ENCODE peak calls at places on chromosomes 6 and 20, in eight cellular contexts. A, C, G, V, Z, I, H and O are unnamed samples.

GRCh38 chr6:20312581-20312980 is 89.1 kb upstream of the E2F3 start:
- DNase-seq in I (no peak), Z (no peak), A (no peak), H (no peak), C (no peak), G (no peak), V (no peak), O (no peak)

GRCh38 chr6:5412663-5413062 is 151.3 kb downstream of the FARS2 start:
- DNase-seq in Z (no peak), A (no peak), C (no peak), H (no peak), I (no peak), G (no peak), V (no peak), O (no peak)

GRCh38 chr6:157276731-157277130 is 46.6 kb downstream of the TMEM242 start:
- DNase-seq in C (no peak), G (no peak), H (no peak), I (no peak), V (no peak), A (no peak), Z (no peak), O (no peak)

GRCh38 chr6:145756170-145756662 is 20.9 kb upstream of the EPM2A start:
- DNase-seq in C (peak), I (no peak), H (no peak), G (no peak), Z (peak), A (peak), V (no peak), O (no peak)

GRCh38 chr20:49283176-49283702 is 5.4 kb upstream of the ZNFX1 start:
- DNase-seq in C (no peak), I (no peak), G (no peak), A (no peak), V (no peak), Z (no peak), H (no peak), O (no peak)

GRCh38 chr20:38700146-38700545 is 24.1 kb upstream of the SLC32A1 start:
- DNase-seq in H (no peak), V (no peak), C (no peak), A (no peak), Z (no peak), I (no peak), G (no peak), O (no peak)

GRCh38 chr6:45185403-45186251 is 142.5 kb upstream of the RUNX2 start:
- DNase-seq in C (no peak), V (no peak), I (no peak), G (no peak), A (no peak), H (no peak), Z (no peak), O (no peak)

GRCh38 chr6:166008441-166009369 is 158.9 kb downstream of the TBXT start:
- DNase-seq in G (no peak), Z (no peak), H (no peak), V (no peak), I (no peak), C (no peak), A (no peak), O (no peak)

GRCh38 chr20:9442858-9443257 is 71.5 kb upstream of the LAMP5 start:
- DNase-seq in G (no peak), Z (no peak), C (no peak), H (peak), I (no peak), A (peak), V (no peak), O (peak)

GRCh38 chr20:39876974-39877615 is 811.9 kb downstream of the MAFB start:
- DNase-seq in H (no peak), C (no peak), A (no peak), I (no peak), G (no peak), V (no peak), Z (no peak), O (no peak)

GRCh38 chr20:24382775-24383174 is 86.7 kb upstream of the SYNDIG1 start:
- DNase-seq in H (no peak), V (peak), G (no peak), A (no peak), Z (no peak), C (no peak), I (no peak), O (peak)

GRCh38 chr6:110296151-110297028 is 61.8 kb downstream of the METTL24 start:
- DNase-seq in C (no peak), G (no peak), V (no peak), H (no peak), A (no peak), Z (no peak), I (no peak), O (no peak)

GRCh38 chr6:161107779-161108380 is 116.3 kb downstream of the MAP3K4 start:
- DNase-seq in H (no peak), C (no peak), A (no peak), Z (no peak), G (no peak), I (no peak), V (no peak), O (no peak)

GRCh38 chr20:3901028-3901746 is 12.0 kb downstream of the PANK2 start:
- DNase-seq in V (no peak), H (no peak), Z (no peak), I (no peak), G (no peak), A (no peak), C (no peak), O (no peak)

GRCh38 chr6:160412993-160413392 is 64.8 kb downstream of the SLC22A3 start:
- DNase-seq in A (no peak), Z (no peak), C (no peak), V (no peak), G (no peak), I (no peak), H (no peak), O (no peak)

GRCh38 chr6:14711056-14711703 is 534.7 kb upstream of the JARID2 start:
- DNase-seq in A (no peak), H (peak), C (peak), G (no peak), I (no peak), V (peak), Z (no peak), O (peak)

GRCh38 chr6:81326856-81327561 is 425.5 kb downstream of the TENT5A start:
- DNase-seq in G (no peak), A (no peak), H (no peak), Z (no peak), C (no peak), I (no peak), V (no peak), O (no peak)

GRCh38 chr6:17501982-17502704 is 98.0 kb upstream of the FAM8A1 start:
- DNase-seq in Z (no peak), V (no peak), A (no peak), H (no peak), G (no peak), I (no peak), C (no peak), O (no peak)

GRCh38 chr6:89146748-89147715 is 1.2 kb downstream of the PM20D2 start:
- DNase-seq in Z (peak), H (peak), C (peak), V (no peak), G (no peak), I (no peak), A (peak), O (no peak)

GRCh38 chr6:144321839-144322591 is 36.9 kb downstream of the UTRN start:
- DNase-seq in G (no peak), Z (no peak), H (no peak), C (no peak), I (no peak), A (no peak), V (no peak), O (no peak)

GRCh38 chr6:170098428-170099170 is 192.3 kb downstream of the DLL1 start:
- DNase-seq in V (peak), G (no peak), Z (no peak), I (peak), A (no peak), H (no peak), C (peak), O (peak)

GRCh38 chr6:166029506-166029905 is 138.1 kb downstream of the TBXT start:
- DNase-seq in Z (no peak), A (no peak), H (no peak), C (no peak), I (no peak), V (no peak), G (no peak), O (no peak)

GRCh38 chr20:49956689-49957443 is 20.7 kb downstream of the RNF114 start:
- DNase-seq in I (no peak), Z (no peak), C (no peak), A (no peak), H (peak), V (no peak), G (no peak), O (no peak)

GRCh38 chr6:38284772-38285406 is 354.8 kb downstream of the BTBD9 start:
- DNase-seq in H (no peak), V (no peak), I (no peak), Z (no peak), A (no peak), C (no peak), G (no peak), O (no peak)

GRCh38 chr20:36881888-36882287 is 6.0 kb downstream of the TLDC2 start:
- DNase-seq in V (peak), C (no peak), Z (no peak), H (no peak), I (no peak), A (no peak), G (no peak), O (no peak)

GRCh38 chr6:79077680-79078056 is 386 bp downstream of the PHIP start:
- DNase-seq in I (peak), Z (no peak), C (peak), A (no peak), H (no peak), G (no peak), V (peak), O (peak)

GRCh38 chr20:50724851-50725721 is 6.3 kb upstream of the PARD6B start:
- DNase-seq in G (no peak), V (peak), A (no peak), C (peak), H (peak), I (peak), Z (no peak), O (peak)

GRCh38 chr6:35417979-35418661 is 34.0 kb upstream of the FANCE start:
- DNase-seq in H (no peak), V (peak), C (no peak), I (no peak), G (no peak), A (no peak), Z (no peak), O (no peak)
- TF ChIP-seq POLR2AphosphoS5 in H (no peak), V (no peak), C (no peak), I (no peak), G (no peak), A (no peak), Z (no peak), O (no peak)

DNA sequence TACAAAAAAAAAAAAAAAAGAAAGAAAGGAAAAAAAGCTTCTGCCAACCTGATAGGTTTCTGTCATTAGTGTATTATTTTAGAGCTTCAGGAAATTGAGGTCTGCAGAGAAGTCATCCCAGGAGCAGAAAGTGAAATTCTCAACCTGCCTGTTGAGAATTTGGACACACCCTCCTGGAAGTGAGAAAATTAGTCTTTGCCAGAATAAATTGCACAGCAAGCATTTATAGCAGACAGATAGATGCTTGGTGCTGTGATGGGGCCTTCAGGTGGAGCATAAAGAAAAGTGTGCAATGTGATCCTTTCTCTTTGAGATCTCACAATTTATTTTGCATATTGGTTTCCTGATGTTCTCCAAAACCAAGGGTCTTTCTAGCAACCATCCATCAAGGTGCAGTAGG is 4.7 kb downstream of the BTN2A2 start:
- DNase-seq in A (no peak), I (no peak), H (no peak), C (no peak), Z (no peak), V (no peak), G (no peak), O (no peak)
- TF ChIP-seq POLR2A in A (no peak), I (no peak), H (no peak), C (no peak), Z (no peak), V (no peak), G (no peak), O (no peak)

DNA sequence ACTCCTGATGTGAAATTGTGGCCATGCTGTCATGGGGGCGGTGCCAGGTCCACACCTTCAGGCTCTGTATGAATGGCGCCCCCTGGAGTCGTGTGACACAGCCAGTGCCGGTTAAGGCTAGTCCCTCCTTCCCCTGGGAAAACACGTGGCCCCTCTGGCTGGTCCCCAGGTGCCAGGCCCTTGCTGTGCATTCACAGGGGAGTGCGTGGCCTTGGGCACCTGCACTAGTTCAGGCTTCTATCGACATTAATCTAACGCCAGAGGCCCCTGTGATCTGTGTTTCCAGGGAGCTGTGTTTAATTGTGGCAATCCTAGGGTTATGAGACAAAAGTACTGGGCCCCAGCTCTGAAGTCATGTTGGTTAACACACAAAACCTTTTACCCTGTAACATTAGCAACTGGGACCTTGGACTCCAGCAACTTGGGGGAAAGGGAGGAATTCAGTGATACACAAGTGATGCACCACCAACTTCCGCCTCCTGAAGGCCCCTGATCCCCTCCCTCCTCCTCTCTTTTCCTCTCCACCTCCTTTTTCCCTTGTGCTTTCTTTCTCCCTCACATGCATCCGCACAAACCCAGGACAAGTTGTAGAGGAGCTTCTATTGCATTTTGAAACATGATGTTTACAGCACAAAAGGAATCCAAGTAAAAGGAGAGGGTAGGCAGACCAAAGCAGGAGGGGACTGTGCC is 74.0 kb downstream of the SSR1 start:
- DNase-seq in G (no peak), I (peak), C (peak), A (peak), Z (peak), H (peak), V (peak), O (peak)
- TF ChIP-seq POLR2AphosphoS5 in G (no peak), I (peak), C (no peak), A (peak), Z (no peak), H (peak), V (no peak), O (no peak)

GRCh38 chr6:108133594-108134179 is 32.1 kb upstream of the NR2E1 start:
- DNase-seq in V (peak), G (peak), Z (peak), H (peak), C (peak), A (peak), I (peak), O (peak)
- TF ChIP-seq POLR2A in V (no peak), G (no peak), Z (no peak), H (no peak), C (peak), A (no peak), I (no peak), O (no peak)

DNA sequence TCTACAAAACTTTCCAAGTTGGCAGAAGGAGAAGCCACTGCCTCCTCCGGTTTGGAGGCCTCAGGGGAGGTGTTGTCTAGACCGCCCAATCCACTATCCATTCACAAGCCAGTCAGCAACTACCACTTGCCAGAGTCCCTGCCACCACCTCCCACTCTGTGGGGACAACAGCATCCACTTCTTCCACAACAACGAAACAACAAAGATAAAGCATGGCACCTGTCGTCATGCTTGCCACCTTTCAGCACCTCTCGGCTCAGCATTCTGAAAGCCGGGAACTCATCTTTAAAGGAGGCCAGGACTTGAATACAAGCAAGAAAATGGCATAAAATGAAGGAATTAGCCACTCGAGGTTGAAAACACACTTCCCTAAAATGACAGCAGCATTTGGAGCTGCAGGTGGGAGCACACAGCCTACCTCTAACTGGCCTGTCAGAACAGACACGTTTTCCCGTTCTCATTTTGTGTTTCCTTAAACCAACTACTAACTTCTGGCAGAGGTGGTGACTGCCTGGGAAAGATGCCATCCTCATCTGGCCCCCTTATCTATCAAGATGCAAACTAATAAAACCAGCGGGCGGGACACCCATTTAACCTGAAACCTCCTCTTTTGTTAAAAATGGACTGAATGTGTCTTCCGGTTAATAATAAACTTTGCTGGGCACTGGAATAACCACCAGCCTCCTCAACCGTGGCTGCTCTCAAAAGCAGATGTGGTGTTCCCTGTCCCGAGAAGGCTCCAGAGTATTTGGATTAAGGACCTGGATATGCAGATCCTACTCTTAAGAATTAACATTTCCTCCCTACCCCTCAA is 21.7 kb downstream of the YTHDF1 start:
- DNase-seq in A (no peak), V (no peak), G (no peak), H (no peak), C (no peak), I (no peak), Z (no peak), O (no peak)
- TF ChIP-seq POLR2AphosphoS5 in A (no peak), V (no peak), G (peak), H (no peak), C (no peak), I (no peak), Z (no peak), O (no peak)

DNA sequence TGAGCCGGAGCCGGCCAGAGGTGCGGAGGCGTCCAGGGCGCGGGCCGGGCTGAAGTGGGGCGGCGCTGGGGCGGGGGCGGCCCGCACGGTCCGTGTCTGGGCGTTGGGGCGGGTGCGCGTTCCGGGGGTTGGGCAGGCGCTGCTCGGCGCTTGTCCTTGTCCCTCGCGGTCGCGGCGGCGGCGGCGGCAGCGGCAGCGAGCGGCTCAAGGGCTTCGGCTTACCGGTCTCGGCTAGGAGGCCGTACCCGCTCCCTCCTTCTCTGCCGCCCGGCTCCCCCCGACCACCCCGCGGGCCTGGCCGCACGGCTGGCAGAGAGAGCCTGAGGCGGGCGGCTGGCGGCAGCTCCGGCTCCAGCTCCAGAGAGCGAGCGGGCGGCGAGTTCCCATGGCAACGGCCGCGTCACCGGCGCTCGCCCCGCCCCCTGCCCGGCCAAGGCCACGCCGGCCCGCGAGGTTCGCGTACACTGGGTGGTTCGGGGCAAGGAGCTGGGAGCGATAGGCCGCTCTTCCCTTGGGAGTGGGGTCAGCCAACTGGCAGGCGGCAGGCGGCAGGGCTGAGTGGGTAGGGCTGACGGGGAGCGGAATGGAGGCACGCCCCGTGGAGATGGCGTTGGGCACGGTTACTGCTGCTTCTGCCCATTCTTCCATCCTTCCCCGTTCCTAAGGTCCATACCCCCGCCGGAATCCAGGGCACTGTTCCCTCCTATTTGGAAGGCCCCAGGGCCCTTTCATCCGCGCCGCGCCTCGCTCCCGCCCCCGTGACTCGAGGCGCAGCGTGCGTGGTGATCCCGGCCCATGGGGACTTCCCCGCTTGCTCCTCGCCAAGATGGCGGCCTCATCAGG is at the start of gene LRRC73:
- DNase-seq in V (peak), H (peak), I (peak), G (no peak), C (peak), Z (peak), A (peak), O (peak)
- TF ChIP-seq POLR2A in V (peak), H (no peak), I (no peak), G (no peak), C (peak), Z (peak), A (peak), O (no peak)

GRCh38 chr20:35720165-35721123 is 21.2 kb downstream of the ROMO1 start:
- DNase-seq in G (no peak), I (no peak), V (no peak), C (no peak), A (no peak), H (no peak), Z (no peak), O (no peak)

GRCh38 chr20:35726759-35727711 is 15.0 kb downstream of the RBM39 start:
- DNase-seq in I (no peak), C (peak), G (no peak), A (no peak), V (no peak), Z (no peak), H (no peak), O (no peak)

GRCh38 chr20:35721621-35722020 is 20.4 kb downstream of the RBM39 start:
- DNase-seq in I (no peak), G (no peak), A (no peak), V (no peak), H (no peak), Z (no peak), C (no peak), O (no peak)

GRCh38 chr20:35721219-35721618 is 20.8 kb downstream of the RBM39 start:
- DNase-seq in I (no peak), H (no peak), G (no peak), C (no peak), Z (no peak), V (no peak), A (no peak), O (no peak)

GRCh38 chr20:35724321-35725230 is 17.5 kb downstream of the RBM39 start:
- DNase-seq in Z (no peak), I (no peak), C (no peak), G (no peak), V (no peak), H (no peak), A (no peak), O (no peak)
- TF ChIP-seq POLR2AphosphoS5 in Z (no peak), I (no peak), C (no peak), G (no peak), V (no peak), H (no peak), A (no peak), O (no peak)

DNA sequence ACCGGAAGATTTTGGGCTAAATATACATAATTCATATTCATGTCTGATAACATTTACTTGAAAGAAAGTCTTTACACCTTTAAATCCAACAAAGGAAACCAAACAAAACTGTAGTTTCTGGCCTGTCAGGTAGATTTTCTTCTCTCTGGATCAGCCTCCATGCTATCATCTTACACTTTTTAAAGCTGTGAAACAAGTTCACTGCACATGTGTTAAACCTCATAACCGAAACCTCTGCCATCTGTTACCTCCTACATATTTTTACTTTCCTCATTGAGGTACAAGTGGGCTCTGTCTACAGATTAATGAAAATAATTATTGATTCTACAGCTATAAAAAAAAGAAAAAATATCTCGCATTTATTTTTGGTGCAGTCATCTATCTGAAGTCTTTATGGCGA is 149.9 kb downstream of the RALGAPA2 start:
- DNase-seq in C (no peak), Z (no peak), H (no peak), I (no peak), A (no peak), V (no peak), G (no peak), O (no peak)
- TF ChIP-seq POLR2A in C (no peak), Z (no peak), H (no peak), I (no peak), A (no peak), V (no peak), G (no peak), O (no peak)